ENCODE peak calls at places on chromosome 1, in nine cellular contexts. G is CD8-positive, alpha-beta T cell; D is Panc1; Y is foreskin keratinocyte; Q is transverse colon; B is colonic mucosa; M is PC-3; R is neural progenitor cell; P is A549. S is an unnamed sample.

GRCh38 chr1:229984310-229984991 is 82.6 kb upstream of the GALNT2 start:
- DNase-seq in B (no peak), G (no peak), D (no peak), P (no peak), R (no peak), Q (no peak), M (no peak), Y (no peak), S (no peak)

GRCh38 chr1:94648225-94649007 is 106.9 kb upstream of the F3 start:
- DNase-seq in Q (peak), G (no peak), P (no peak), D (no peak), Y (peak), M (no peak), R (no peak), B (no peak), S (peak)

GRCh38 chr1:246769306-246769705 is 45.1 kb downstream of the SCCPDH start:
- DNase-seq in G (no peak), M (no peak), Y (peak), Q (peak), R (no peak), B (peak), D (no peak), P (no peak), S (peak)

GRCh38 chr1:115710859-115711624 is 57.5 kb downstream of the CASQ2 start:
- DNase-seq in P (peak), M (peak), B (no peak), G (no peak), Y (peak), R (no peak), Q (no peak), D (no peak), S (no peak)

GRCh38 chr1:227787513-227788278 is 27.8 kb upstream of the PRSS38 start:
- DNase-seq in Q (peak), P (peak), B (peak), Y (peak), G (peak), M (peak), D (peak), R (peak), S (peak)

GRCh38 chr1:111538343-111539035 is 35.1 kb upstream of the ADORA3 start:
- DNase-seq in D (no peak), P (no peak), Y (no peak), M (peak), R (no peak), B (peak), Q (peak), G (no peak), S (no peak)

GRCh38 chr1:62782197-62782886 is 1.6 kb upstream of the ATG4C start:
- DNase-seq in P (no peak), D (no peak), Y (peak), B (no peak), R (no peak), M (peak), Q (no peak), G (no peak), S (no peak)

GRCh38 chr1:101302831-101303511 is 66.2 kb downstream of the S1PR1 start:
- DNase-seq in Q (no peak), P (no peak), R (no peak), B (no peak), M (no peak), Y (no peak), D (no peak), G (no peak), S (no peak)

GRCh38 chr1:21904725-21905520 is 32.2 kb downstream of the HSPG2 start:
- DNase-seq in P (peak), Q (peak), B (peak), Y (peak), R (no peak), D (no peak), G (no peak), M (peak), S (peak)

GRCh38 chr1:80244366-80244765 is 1237.8 kb upstream of the ADGRL4 start:
- DNase-seq in D (no peak), Q (no peak), R (no peak), B (no peak), G (no peak), P (no peak), Y (no peak), M (no peak), S (no peak)

GRCh38 chr1:151828931-151829330 is 2.7 kb downstream of the RORC start:
- DNase-seq in P (no peak), B (peak), R (peak), Q (no peak), G (no peak), Y (peak), D (no peak), M (peak), S (peak)

GRCh38 chr1:35568975-35569395 is 4.1 kb upstream of the TFAP2E start:
- DNase-seq in B (peak), G (peak), D (peak), Q (peak), P (peak), R (peak), M (peak), Y (no peak), S (peak)

GRCh38 chr1:204072951-204073836 is at the start of gene SOX13:
- DNase-seq in Q (peak), D (peak), G (no peak), R (peak), Y (peak), P (peak), M (peak), B (peak), S (peak)

GRCh38 chr1:19774180-19774785 is 25.4 kb downstream of the TMCO4 start:
- DNase-seq in D (no peak), M (no peak), B (no peak), Q (no peak), R (no peak), G (no peak), P (no peak), Y (no peak), S (no peak)

GRCh38 chr1:93000291-93000690 is 39.0 kb upstream of the DIPK1A start:
- DNase-seq in M (no peak), G (no peak), P (no peak), D (no peak), B (no peak), Q (no peak), Y (no peak), R (peak), S (no peak)

GRCh38 chr1:105793541-105794146 is 1262.8 kb upstream of the PRMT6 start:
- DNase-seq in D (peak), M (peak), G (no peak), Q (peak), B (peak), Y (peak), R (peak), P (peak), S (peak)

GRCh38 chr1:50095716-50096115 is 13.0 kb upstream of the ELAVL4 start:
- DNase-seq in Y (no peak), P (no peak), R (no peak), Q (no peak), G (no peak), D (no peak), B (no peak), M (no peak), S (no peak)

GRCh38 chr1:204692320-204692851 is 6.8 kb upstream of the LRRN2 start:
- DNase-seq in R (no peak), Y (no peak), M (peak), B (no peak), G (no peak), P (peak), Q (no peak), D (no peak), S (no peak)

GRCh38 chr1:179080866-179081695 is 789 bp upstream of the TOR3A start:
- DNase-seq in P (no peak), D (no peak), B (no peak), Q (no peak), G (peak), M (no peak), Y (no peak), R (peak), S (no peak)

GRCh38 chr1:21674957-21675356 is 5.8 kb upstream of the RAP1GAP start:
- DNase-seq in Q (no peak), R (no peak), M (no peak), P (no peak), D (no peak), Y (no peak), B (no peak), G (no peak), S (no peak)

GRCh38 chr1:170410391-170411146 is 121.4 kb upstream of the GORAB start:
- DNase-seq in R (no peak), D (no peak), Y (peak), G (no peak), Q (no peak), P (no peak), M (peak), B (no peak), S (no peak)

GRCh38 chr1:215992620-215993019 is 425.5 kb downstream of the KCTD3 start:
- DNase-seq in R (peak), B (no peak), G (no peak), Q (no peak), M (peak), D (no peak), Y (peak), P (peak), S (peak)

GRCh38 chr1:51728611-51729155 is 111.8 kb downstream of the OSBPL9 start:
- DNase-seq in Q (no peak), B (no peak), P (no peak), D (no peak), M (no peak), Y (no peak), G (no peak), R (peak), S (peak)

GRCh38 chr1:207565546-207566468 is 69.8 kb downstream of the CR1 start:
- DNase-seq in Q (no peak), M (peak), R (peak), G (no peak), Y (no peak), P (peak), D (no peak), B (no peak), S (no peak)

GRCh38 chr1:1402081-1402900 is 3.2 kb upstream of the CCNL2 start:
- DNase-seq in R (peak), G (peak), Q (peak), M (peak), Y (peak), D (peak), P (peak), B (peak), S (no peak)

GRCh38 chr1:188499690-188500089 is 1670.9 kb downstream of the PLA2G4A start:
- DNase-seq in B (no peak), Q (no peak), G (no peak), P (no peak), M (no peak), D (no peak), R (peak), Y (no peak), S (no peak)

GRCh38 chr1:108016451-108016920 is 51.5 kb upstream of the VAV3 start:
- DNase-seq in M (peak), P (no peak), B (no peak), Y (peak), R (no peak), D (no peak), G (no peak), Q (no peak), S (peak)

GRCh38 chr1:222955964-222956363 is 141.1 kb downstream of the DISP1 start:
- DNase-seq in P (no peak), R (no peak), M (no peak), B (no peak), G (no peak), Y (no peak), D (no peak), Q (no peak), S (no peak)

GRCh38 chr1:156508205-156508954 is 7.8 kb upstream of the MEF2D start:
- DNase-seq in R (no peak), G (no peak), Y (no peak), D (no peak), Q (peak), M (no peak), B (peak), P (no peak), S (no peak)

GRCh38 chr1:40267767-40268187 is 9.7 kb downstream of the ZMPSTE24 start:
- DNase-seq in R (no peak), M (peak), G (no peak), P (no peak), Y (peak), D (no peak), Q (no peak), B (no peak), S (peak)

GRCh38 chr1:116553386-116554115 is 17.3 kb downstream of the CD58 start:
- DNase-seq in Y (peak), G (no peak), Q (no peak), D (no peak), M (peak), P (no peak), B (no peak), R (no peak), S (peak)

GRCh38 chr1:203593723-203594122 is 32.9 kb upstream of the ATP2B4 start:
- DNase-seq in R (no peak), Q (peak), M (peak), D (no peak), G (peak), B (peak), P (peak), Y (peak), S (no peak)

GRCh38 chr1:247487057-247487456 is 29.2 kb upstream of the OR2B11 start:
- DNase-seq in P (peak), Y (peak), M (peak), B (peak), D (peak), R (peak), G (peak), Q (peak), S (peak)

GRCh38 chr1:156490401-156491032 is 10.1 kb downstream of the MEF2D start:
- DNase-seq in G (no peak), P (peak), R (peak), Q (peak), M (no peak), D (no peak), Y (no peak), B (no peak), S (peak)

GRCh38 chr1:21520899-21521716 is 11.9 kb downstream of the ALPL start:
- DNase-seq in R (no peak), G (no peak), B (no peak), Y (peak), D (no peak), M (no peak), P (no peak), Q (no peak), S (no peak)

GRCh38 chr1:41239988-41240610 is 2.0 kb downstream of the SCMH1 start:
- DNase-seq in Y (peak), M (peak), R (no peak), G (no peak), Q (no peak), D (no peak), P (peak), B (no peak), S (peak)

GRCh38 chr1:30461640-30462039 is 261.7 kb downstream of the MATN1 start:
- DNase-seq in Q (no peak), P (no peak), B (no peak), Y (no peak), R (no peak), D (no peak), M (peak), G (no peak), S (no peak)

GRCh38 chr1:245810789-245811337 is 656.1 kb downstream of the KIF26B start:
- DNase-seq in B (no peak), Y (no peak), G (no peak), R (no peak), P (no peak), Q (no peak), M (no peak), D (no peak), S (no peak)

GRCh38 chr1:75870951-75871350 is 61.3 kb downstream of the ASB17 start:
- DNase-seq in Y (no peak), M (no peak), G (no peak), B (no peak), R (no peak), P (no peak), Q (no peak), D (no peak), S (no peak)

GRCh38 chr1:192516776-192517297 is 58.7 kb upstream of the RGS1 start:
- DNase-seq in B (peak), Q (peak), Y (no peak), P (no peak), G (peak), D (no peak), R (peak), M (peak), S (no peak)
- H3K27ac ChIP-seq in B (peak), Q (peak), Y (no peak), P (no peak), G (peak), D (no peak), R (no peak), M (peak), S (no peak)

GRCh38 chr1:8409107-8409506 is 91.2 kb downstream of the SLC45A1 start:
- DNase-seq in M (peak), B (no peak), D (no peak), R (peak), P (peak), G (no peak), Y (peak), Q (peak), S (no peak)
- TF ChIP-seq CTCF in M (peak), B (peak), D (peak), R (peak), P (peak), G (peak), Y (peak), Q (peak), S (peak)

DNA sequence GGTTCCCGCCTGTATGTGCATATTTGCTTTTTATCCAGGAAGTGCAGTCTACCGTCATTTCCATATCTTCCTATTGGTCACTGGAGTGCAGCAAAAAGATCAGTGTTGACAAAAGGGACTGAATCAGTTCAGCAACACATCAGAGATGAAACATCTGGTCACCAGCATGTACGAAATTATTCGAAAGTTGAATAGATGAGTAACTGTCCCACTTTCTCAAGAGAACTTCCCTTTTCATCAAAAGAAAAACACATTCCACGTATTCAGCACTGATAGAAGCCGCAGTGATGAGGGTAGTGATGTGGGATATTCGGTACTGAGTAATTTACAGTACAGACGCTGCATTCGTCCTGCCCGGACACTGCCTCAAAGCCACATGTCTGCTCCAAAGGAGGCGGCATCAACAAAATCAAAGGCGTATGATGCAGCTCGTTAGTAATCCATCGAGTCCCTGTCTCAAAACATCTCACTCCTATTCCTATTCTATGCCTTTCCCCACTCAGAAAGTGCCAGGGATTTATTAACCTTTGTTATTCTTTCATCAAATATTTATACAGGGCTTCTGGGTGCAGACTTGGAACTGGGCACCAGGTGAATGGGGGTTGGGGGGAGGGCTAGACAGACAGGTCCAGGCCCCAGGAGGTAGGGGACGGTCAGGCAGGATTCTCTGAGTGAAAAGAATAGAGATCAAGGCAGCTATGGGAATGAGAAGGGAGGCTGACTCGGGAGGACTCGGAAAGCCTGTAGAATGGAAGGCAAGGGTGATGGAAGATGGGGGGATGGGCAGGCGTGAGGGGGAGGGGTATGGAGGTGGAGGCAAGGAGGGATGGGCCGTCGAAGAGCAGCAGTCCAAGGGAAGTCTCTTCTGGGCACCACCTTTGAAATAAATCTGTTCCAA is 79.5 kb upstream of the SLC45A1 start:
- DNase-seq in D (peak), R (no peak), M (peak), Q (no peak), Y (no peak), B (peak), P (peak), G (no peak), S (no peak)
- H3K27ac ChIP-seq in D (peak), R (no peak), M (peak), Q (peak), Y (no peak), B (peak), P (peak), G (no peak), S (peak)

GRCh38 chr1:176682830-176683229 is 219.9 kb downstream of the PAPPA2 start:
- DNase-seq in M (no peak), G (no peak), B (no peak), Y (no peak), R (no peak), Q (no peak), D (no peak), P (no peak), S (no peak)
- TF ChIP-seq CTCF in M (no peak), G (no peak), B (no peak), Y (no peak), R (no peak), Q (no peak), D (no peak), P (no peak), S (no peak)

GRCh38 chr1:31712625-31713024 is 8.8 kb upstream of the COL16A1 start:
- DNase-seq in G (no peak), M (peak), P (peak), R (no peak), D (no peak), Q (peak), Y (peak), B (peak), S (no peak)
- H3K27ac ChIP-seq in G (no peak), M (peak), P (peak), R (no peak), D (peak), Q (peak), Y (peak), B (peak), S (peak)

GRCh38 chr1:181430015-181430657 is 53.2 kb upstream of the CACNA1E start:
- DNase-seq in B (no peak), G (no peak), D (no peak), Y (no peak), R (no peak), Q (no peak), M (no peak), P (no peak), S (no peak)
- TF ChIP-seq CTCF in B (no peak), G (no peak), D (no peak), Y (no peak), R (no peak), Q (no peak), M (no peak), P (no peak), S (no peak)

GRCh38 chr1:243213045-243213787 is 41.9 kb downstream of the CEP170 start:
- DNase-seq in D (no peak), R (no peak), M (no peak), Q (no peak), G (no peak), Y (peak), P (peak), B (no peak), S (no peak)
- H3K27ac ChIP-seq in D (peak), R (no peak), M (no peak), Q (no peak), G (no peak), Y (peak), P (peak), B (no peak), S (peak)

DNA sequence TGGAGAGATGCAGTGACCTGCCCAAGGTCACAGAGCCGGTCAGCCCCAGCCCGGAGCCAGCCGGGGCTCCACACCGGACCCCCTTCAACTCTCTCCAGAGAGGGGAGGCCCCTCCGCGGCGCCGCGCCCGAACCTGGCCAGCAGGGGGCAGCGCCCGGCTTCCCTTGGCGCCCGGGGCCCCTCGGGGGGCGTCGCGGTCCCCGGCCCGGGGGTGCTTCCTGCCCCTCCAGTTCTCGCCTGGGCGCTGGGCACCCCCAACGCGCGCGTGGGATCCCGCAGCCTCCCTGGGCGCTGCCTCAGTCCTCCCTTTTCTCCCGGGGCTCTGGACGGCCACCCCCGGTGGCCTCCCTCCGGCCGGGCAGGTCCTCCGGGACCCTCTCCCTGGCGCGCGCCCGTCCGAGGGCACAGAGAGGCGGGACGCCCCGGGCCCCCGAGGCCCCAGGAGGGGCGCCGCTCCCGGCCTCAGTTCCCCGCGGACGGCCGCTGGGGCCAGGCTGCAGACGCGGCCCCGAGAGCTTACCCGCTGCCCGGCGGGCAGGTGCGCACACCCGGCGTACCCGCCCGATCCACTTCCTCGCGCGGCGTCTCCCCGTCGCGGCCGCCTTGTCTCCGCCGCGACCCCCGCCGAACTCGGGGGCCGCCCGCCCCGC is 406 bp downstream of the HTR1D start:
- DNase-seq in P (no peak), G (peak), D (no peak), Y (no peak), B (peak), M (no peak), Q (no peak), R (peak), S (no peak)
- TF ChIP-seq CTCF in P (peak), G (peak), D (peak), Y (peak), B (peak), M (peak), Q (no peak), R (peak), S (peak)

S was measured in RWPE1.